ENCODE peak calls at places on chromosomes 12 and 14, in six cellular contexts. One of them, this sample, is unnamed.

GRCh38 chr14:34256223-34256622 is 205.8 kb downstream of the SPTSSA start:
- DNase-seq in lower leg skin: no peak
- DNase-seq in NCI-H2107: no peak
- DNase-seq in CD8-positive, alpha-beta T cell: no peak
- DNase-seq in GM20000: no peak
- DNase-seq in WTC11: no peak
- DNase-seq in this sample: no peak

GRCh38 chr14:94540031-94540794 is 21.0 kb upstream of the SERPINA4 start:
- DNase-seq in lower leg skin: peak
- DNase-seq in NCI-H2107: no peak
- DNase-seq in CD8-positive, alpha-beta T cell: no peak
- DNase-seq in GM20000: no peak
- DNase-seq in WTC11: no peak
- DNase-seq in this sample: no peak

GRCh38 chr12:1993871-1994371 is 10.3 kb downstream of the DCP1B start:
- DNase-seq in lower leg skin: no peak
- DNase-seq in NCI-H2107: no peak
- DNase-seq in CD8-positive, alpha-beta T cell: no peak
- DNase-seq in GM20000: no peak
- DNase-seq in WTC11: no peak
- DNase-seq in this sample: no peak

GRCh38 chr12:78087363-78087675 is 256.6 kb downstream of the NAV3 start:
- DNase-seq in lower leg skin: no peak
- DNase-seq in NCI-H2107: no peak
- DNase-seq in CD8-positive, alpha-beta T cell: no peak
- DNase-seq in GM20000: no peak
- DNase-seq in WTC11: no peak
- DNase-seq in this sample: no peak

GRCh38 chr14:101127239-101127638 is 223.7 kb upstream of the RTL1 start:
- DNase-seq in lower leg skin: no peak
- DNase-seq in NCI-H2107: no peak
- DNase-seq in CD8-positive, alpha-beta T cell: no peak
- DNase-seq in GM20000: no peak
- DNase-seq in WTC11: no peak
- DNase-seq in this sample: no peak

GRCh38 chr12:24198936-24199644 is 249.6 kb upstream of the SOX5 start:
- DNase-seq in lower leg skin: no peak
- DNase-seq in NCI-H2107: no peak
- DNase-seq in CD8-positive, alpha-beta T cell: no peak
- DNase-seq in GM20000: no peak
- DNase-seq in WTC11: no peak
- DNase-seq in this sample: no peak

GRCh38 chr12:121284551-121285390 is 11.7 kb downstream of the CAMKK2 start:
- DNase-seq in lower leg skin: no peak
- DNase-seq in NCI-H2107: no peak
- DNase-seq in CD8-positive, alpha-beta T cell: no peak
- DNase-seq in GM20000: no peak
- DNase-seq in WTC11: no peak
- DNase-seq in this sample: no peak

GRCh38 chr12:120903382-120903817 is 758 bp downstream of the SPPL3 start:
- DNase-seq in lower leg skin: peak
- DNase-seq in NCI-H2107: no peak
- DNase-seq in CD8-positive, alpha-beta T cell: peak
- DNase-seq in GM20000: peak
- DNase-seq in WTC11: peak
- DNase-seq in this sample: peak

GRCh38 chr12:57899010-57899662 is 42.2 kb upstream of the ATP23 start:
- DNase-seq in lower leg skin: no peak
- DNase-seq in NCI-H2107: no peak
- DNase-seq in CD8-positive, alpha-beta T cell: peak
- DNase-seq in GM20000: peak
- DNase-seq in WTC11: no peak
- DNase-seq in this sample: peak

GRCh38 chr12:23543767-23544166 is 405.7 kb downstream of the SOX5 start:
- DNase-seq in lower leg skin: no peak
- DNase-seq in NCI-H2107: no peak
- DNase-seq in CD8-positive, alpha-beta T cell: no peak
- DNase-seq in GM20000: no peak
- DNase-seq in WTC11: no peak
- DNase-seq in this sample: no peak

GRCh38 chr14:22432348-22432976 is 156.6 kb downstream of the DAD1 start:
- DNase-seq in lower leg skin: peak
- DNase-seq in NCI-H2107: peak
- DNase-seq in CD8-positive, alpha-beta T cell: no peak
- DNase-seq in GM20000: no peak
- DNase-seq in WTC11: no peak
- DNase-seq in this sample: no peak

GRCh38 chr12:6703631-6704030 is 3.0 kb upstream of the PIANP start:
- DNase-seq in lower leg skin: no peak
- DNase-seq in NCI-H2107: no peak
- DNase-seq in CD8-positive, alpha-beta T cell: no peak
- DNase-seq in GM20000: peak
- DNase-seq in WTC11: peak
- DNase-seq in this sample: no peak

GRCh38 chr12:47987411-47988072 is 16.7 kb downstream of the COL2A1 start:
- DNase-seq in lower leg skin: no peak
- DNase-seq in NCI-H2107: no peak
- DNase-seq in CD8-positive, alpha-beta T cell: no peak
- DNase-seq in GM20000: no peak
- DNase-seq in WTC11: no peak
- DNase-seq in this sample: no peak

GRCh38 chr12:130514149-130514551 is 176.5 kb downstream of the PIWIL1 start:
- DNase-seq in lower leg skin: no peak
- DNase-seq in NCI-H2107: peak
- DNase-seq in CD8-positive, alpha-beta T cell: no peak
- DNase-seq in GM20000: no peak
- DNase-seq in WTC11: peak
- DNase-seq in this sample: no peak

GRCh38 chr14:54737132-54737711 is 165.4 kb downstream of the GCH1 start:
- DNase-seq in lower leg skin: no peak
- DNase-seq in NCI-H2107: no peak
- DNase-seq in CD8-positive, alpha-beta T cell: no peak
- DNase-seq in GM20000: no peak
- DNase-seq in WTC11: no peak
- DNase-seq in this sample: no peak

GRCh38 chr14:103418508-103418818 is 33.2 kb downstream of the MARK3 start:
- DNase-seq in lower leg skin: no peak
- DNase-seq in NCI-H2107: no peak
- DNase-seq in CD8-positive, alpha-beta T cell: no peak
- DNase-seq in GM20000: no peak
- DNase-seq in WTC11: no peak
- DNase-seq in this sample: no peak

GRCh38 chr14:34087556-34087955 is 136.7 kb upstream of the EGLN3 start:
- DNase-seq in lower leg skin: no peak
- DNase-seq in NCI-H2107: no peak
- DNase-seq in CD8-positive, alpha-beta T cell: no peak
- DNase-seq in GM20000: no peak
- DNase-seq in WTC11: no peak
- DNase-seq in this sample: no peak

GRCh38 chr12:118689793-118690192 is 291.5 kb upstream of the SRRM4 start:
- DNase-seq in lower leg skin: no peak
- DNase-seq in NCI-H2107: no peak
- DNase-seq in CD8-positive, alpha-beta T cell: no peak
- DNase-seq in GM20000: no peak
- DNase-seq in WTC11: peak
- DNase-seq in this sample: no peak

GRCh38 chr14:30757082-30757481 is 117.3 kb upstream of the COCH start:
- DNase-seq in lower leg skin: no peak
- DNase-seq in NCI-H2107: no peak
- DNase-seq in CD8-positive, alpha-beta T cell: no peak
- DNase-seq in GM20000: no peak
- DNase-seq in WTC11: no peak
- DNase-seq in this sample: no peak

GRCh38 chr12:121729021-121729420 is 16.5 kb downstream of the TMEM120B start:
- DNase-seq in lower leg skin: no peak
- DNase-seq in NCI-H2107: no peak
- DNase-seq in CD8-positive, alpha-beta T cell: no peak
- DNase-seq in GM20000: no peak
- DNase-seq in WTC11: no peak
- DNase-seq in this sample: no peak

GRCh38 chr12:120117961-120118709 is 1.6 kb upstream of the RAB35 start:
- DNase-seq in lower leg skin: no peak
- DNase-seq in NCI-H2107: no peak
- DNase-seq in CD8-positive, alpha-beta T cell: no peak
- DNase-seq in GM20000: no peak
- DNase-seq in WTC11: peak
- DNase-seq in this sample: no peak

GRCh38 chr14:100669468-100669867 is 57.2 kb upstream of the DLK1 start:
- DNase-seq in lower leg skin: no peak
- DNase-seq in NCI-H2107: no peak
- DNase-seq in CD8-positive, alpha-beta T cell: no peak
- DNase-seq in GM20000: no peak
- DNase-seq in WTC11: no peak
- DNase-seq in this sample: no peak

GRCh38 chr12:93567174-93567573 is 5.3 kb upstream of the SOCS2 start:
- DNase-seq in lower leg skin: no peak
- DNase-seq in NCI-H2107: no peak
- DNase-seq in CD8-positive, alpha-beta T cell: no peak
- DNase-seq in GM20000: no peak
- DNase-seq in WTC11: no peak
- DNase-seq in this sample: no peak

GRCh38 chr12:9636807-9637206 is 29.1 kb upstream of the KLRB1 start:
- DNase-seq in lower leg skin: no peak
- DNase-seq in NCI-H2107: no peak
- DNase-seq in CD8-positive, alpha-beta T cell: no peak
- DNase-seq in GM20000: no peak
- DNase-seq in WTC11: peak
- DNase-seq in this sample: no peak

GRCh38 chr12:65323025-65323424 is 44.5 kb downstream of the MSRB3 start:
- DNase-seq in lower leg skin: no peak
- DNase-seq in NCI-H2107: no peak
- DNase-seq in CD8-positive, alpha-beta T cell: no peak
- DNase-seq in GM20000: no peak
- DNase-seq in WTC11: no peak
- DNase-seq in this sample: no peak

GRCh38 chr12:65822732-65823480 is 1.4 kb upstream of the HMGA2 start:
- DNase-seq in lower leg skin: no peak
- DNase-seq in NCI-H2107: no peak
- DNase-seq in CD8-positive, alpha-beta T cell: no peak
- DNase-seq in GM20000: peak
- DNase-seq in WTC11: peak
- DNase-seq in this sample: no peak

GRCh38 chr14:77151245-77151644 is 9.7 kb upstream of the ZDHHC22 start:
- DNase-seq in lower leg skin: no peak
- DNase-seq in NCI-H2107: no peak
- DNase-seq in CD8-positive, alpha-beta T cell: no peak
- DNase-seq in GM20000: no peak
- DNase-seq in WTC11: peak
- DNase-seq in this sample: no peak

GRCh38 chr14:74621556-74621955 is 9.5 kb upstream of the LTBP2 start:
- DNase-seq in lower leg skin: no peak
- DNase-seq in NCI-H2107: no peak
- DNase-seq in CD8-positive, alpha-beta T cell: no peak
- DNase-seq in GM20000: no peak
- DNase-seq in WTC11: no peak
- DNase-seq in this sample: no peak

GRCh38 chr12:30997685-30998440 is 71.3 kb downstream of the TSPAN11 start:
- DNase-seq in lower leg skin: no peak
- DNase-seq in NCI-H2107: no peak
- DNase-seq in CD8-positive, alpha-beta T cell: no peak
- DNase-seq in GM20000: no peak
- DNase-seq in WTC11: no peak
- DNase-seq in this sample: no peak

GRCh38 chr14:69262516-69262915 is 2.6 kb downstream of the GALNT16 start:
- DNase-seq in lower leg skin: no peak
- DNase-seq in NCI-H2107: no peak
- DNase-seq in CD8-positive, alpha-beta T cell: no peak
- DNase-seq in GM20000: no peak
- DNase-seq in WTC11: no peak
- DNase-seq in this sample: no peak

GRCh38 chr12:23464241-23464812 is 485.1 kb downstream of the SOX5 start:
- DNase-seq in lower leg skin: no peak
- DNase-seq in NCI-H2107: no peak
- DNase-seq in CD8-positive, alpha-beta T cell: no peak
- DNase-seq in GM20000: no peak
- DNase-seq in WTC11: no peak
- DNase-seq in this sample: no peak

GRCh38 chr14:90504643-90505042 is 107.8 kb downstream of the CALM1 start:
- DNase-seq in lower leg skin: no peak
- DNase-seq in NCI-H2107: no peak
- DNase-seq in CD8-positive, alpha-beta T cell: no peak
- DNase-seq in GM20000: no peak
- DNase-seq in WTC11: no peak
- DNase-seq in this sample: no peak

GRCh38 chr14:95049952-95050351 is 107.4 kb downstream of the DICER1 start:
- DNase-seq in lower leg skin: no peak
- DNase-seq in NCI-H2107: no peak
- DNase-seq in CD8-positive, alpha-beta T cell: no peak
- DNase-seq in GM20000: no peak
- DNase-seq in WTC11: no peak
- DNase-seq in this sample: no peak

GRCh38 chr14:103108749-103109207 is 14.3 kb downstream of the EXOC3L4 start:
- DNase-seq in lower leg skin: no peak
- DNase-seq in NCI-H2107: peak
- DNase-seq in CD8-positive, alpha-beta T cell: no peak
- DNase-seq in GM20000: peak
- DNase-seq in WTC11: no peak
- DNase-seq in this sample: no peak

GRCh38 chr14:91067186-91067585 is 6.7 kb upstream of the RPS6KA5 start:
- DNase-seq in lower leg skin: no peak
- DNase-seq in NCI-H2107: no peak
- DNase-seq in CD8-positive, alpha-beta T cell: no peak
- DNase-seq in GM20000: no peak
- DNase-seq in WTC11: no peak
- DNase-seq in this sample: peak

GRCh38 chr12:30796891-30797371 is 42.2 kb upstream of the CAPRIN2 start:
- DNase-seq in lower leg skin: no peak
- DNase-seq in NCI-H2107: no peak
- DNase-seq in CD8-positive, alpha-beta T cell: no peak
- DNase-seq in GM20000: no peak
- DNase-seq in WTC11: peak
- DNase-seq in this sample: no peak

GRCh38 chr12:1939745-1940607 is 21.5 kb upstream of the CACNA2D4 start:
- DNase-seq in lower leg skin: peak
- DNase-seq in NCI-H2107: peak
- DNase-seq in CD8-positive, alpha-beta T cell: peak
- DNase-seq in GM20000: peak
- DNase-seq in WTC11: peak
- DNase-seq in this sample: peak

GRCh38 chr12:1469063-1469462 is 125.3 kb downstream of the FBXL14 start:
- DNase-seq in lower leg skin: no peak
- DNase-seq in NCI-H2107: no peak
- DNase-seq in CD8-positive, alpha-beta T cell: no peak
- DNase-seq in GM20000: no peak
- DNase-seq in WTC11: no peak
- DNase-seq in this sample: no peak

GRCh38 chr12:20150835-20151234 is 217.5 kb upstream of the PDE3A start:
- DNase-seq in lower leg skin: no peak
- DNase-seq in NCI-H2107: no peak
- DNase-seq in CD8-positive, alpha-beta T cell: no peak
- DNase-seq in GM20000: no peak
- DNase-seq in WTC11: no peak
- DNase-seq in this sample: no peak